ENCODE peak calls at places on chromosomes 1 and 21, in six cellular contexts. One of them, this sample, is unnamed. For H3K9me3, the result is how much of the 10 kb centered on the place peaks cover.

GRCh38 chr1:41109316-41110263 is 88.1 kb upstream of the SLFNL1 start:
- DNase-seq in HepG2: peak
- DNase-seq in IMR-90: peak
- DNase-seq in prostate gland: peak
- DNase-seq in PC-3: peak
- DNase-seq in DND-41: no peak
- DNase-seq in this sample: no peak

GRCh38 chr1:240094043-240094722 is 2.5 kb downstream of the FMN2 start:
- DNase-seq in HepG2: no peak
- DNase-seq in IMR-90: no peak
- DNase-seq in prostate gland: no peak
- DNase-seq in PC-3: peak
- DNase-seq in DND-41: no peak
- DNase-seq in this sample: no peak

GRCh38 chr1:188433428-188433827 is 1604.7 kb downstream of the PLA2G4A start:
- DNase-seq in HepG2: no peak
- DNase-seq in IMR-90: peak
- DNase-seq in prostate gland: no peak
- DNase-seq in PC-3: peak
- DNase-seq in DND-41: no peak
- DNase-seq in this sample: no peak

GRCh38 chr1:151847867-151848596 is 5.5 kb downstream of the THEM5 start:
- DNase-seq in HepG2: no peak
- DNase-seq in IMR-90: no peak
- DNase-seq in prostate gland: no peak
- DNase-seq in PC-3: no peak
- DNase-seq in DND-41: no peak
- DNase-seq in this sample: no peak

GRCh38 chr1:225962440-225962975 is 21.5 kb upstream of the LEFTY2 start:
- DNase-seq in HepG2: peak
- DNase-seq in IMR-90: no peak
- DNase-seq in prostate gland: no peak
- DNase-seq in PC-3: no peak
- DNase-seq in DND-41: peak
- DNase-seq in this sample: peak

GRCh38 chr1:112950426-112950825 is 5.6 kb downstream of the SLC16A1 start:
- DNase-seq in HepG2: no peak
- DNase-seq in IMR-90: no peak
- DNase-seq in prostate gland: no peak
- DNase-seq in PC-3: no peak
- DNase-seq in DND-41: no peak
- DNase-seq in this sample: no peak

GRCh38 chr1:246608616-246609376 is 42.5 kb downstream of the CNST start:
- DNase-seq in HepG2: peak
- DNase-seq in IMR-90: peak
- DNase-seq in prostate gland: peak
- DNase-seq in PC-3: peak
- DNase-seq in DND-41: no peak
- DNase-seq in this sample: no peak

GRCh38 chr1:33298623-33299277 is 22.1 kb downstream of the A3GALT2 start:
- DNase-seq in HepG2: peak
- DNase-seq in IMR-90: peak
- DNase-seq in prostate gland: peak
- DNase-seq in PC-3: peak
- DNase-seq in DND-41: peak
- DNase-seq in this sample: peak

GRCh38 chr1:157288006-157288405 is 149.8 kb upstream of the ETV3 start:
- DNase-seq in HepG2: no peak
- DNase-seq in IMR-90: no peak
- DNase-seq in prostate gland: no peak
- DNase-seq in PC-3: no peak
- DNase-seq in DND-41: no peak
- DNase-seq in this sample: no peak

GRCh38 chr1:36948606-36949005 is 85.7 kb downstream of the GRIK3 start:
- DNase-seq in HepG2: no peak
- DNase-seq in IMR-90: no peak
- DNase-seq in prostate gland: no peak
- DNase-seq in PC-3: no peak
- DNase-seq in DND-41: no peak
- DNase-seq in this sample: no peak

GRCh38 chr1:81758213-81758612 is 42.5 kb upstream of the ADGRL2 start:
- DNase-seq in HepG2: no peak
- DNase-seq in IMR-90: no peak
- DNase-seq in prostate gland: no peak
- DNase-seq in PC-3: peak
- DNase-seq in DND-41: no peak
- DNase-seq in this sample: no peak

GRCh38 chr1:227320476-227320875 is 2.2 kb upstream of the CDC42BPA start:
- DNase-seq in HepG2: no peak
- DNase-seq in IMR-90: no peak
- DNase-seq in prostate gland: no peak
- DNase-seq in PC-3: no peak
- DNase-seq in DND-41: no peak
- DNase-seq in this sample: no peak

GRCh38 chr1:66418021-66418420 is 115.9 kb upstream of the SGIP1 start:
- DNase-seq in HepG2: no peak
- DNase-seq in IMR-90: no peak
- DNase-seq in prostate gland: no peak
- DNase-seq in PC-3: no peak
- DNase-seq in DND-41: no peak
- DNase-seq in this sample: no peak

GRCh38 chr1:239815074-239815473 is 276.6 kb upstream of the FMN2 start:
- DNase-seq in HepG2: no peak
- DNase-seq in IMR-90: no peak
- DNase-seq in prostate gland: no peak
- DNase-seq in PC-3: peak
- DNase-seq in DND-41: no peak
- DNase-seq in this sample: no peak

GRCh38 chr21:41640756-41641509 is 125.9 kb downstream of the RIPK4 start:
- DNase-seq in HepG2: no peak
- DNase-seq in IMR-90: peak
- DNase-seq in prostate gland: no peak
- DNase-seq in PC-3: peak
- DNase-seq in DND-41: no peak
- DNase-seq in this sample: no peak

DNA sequence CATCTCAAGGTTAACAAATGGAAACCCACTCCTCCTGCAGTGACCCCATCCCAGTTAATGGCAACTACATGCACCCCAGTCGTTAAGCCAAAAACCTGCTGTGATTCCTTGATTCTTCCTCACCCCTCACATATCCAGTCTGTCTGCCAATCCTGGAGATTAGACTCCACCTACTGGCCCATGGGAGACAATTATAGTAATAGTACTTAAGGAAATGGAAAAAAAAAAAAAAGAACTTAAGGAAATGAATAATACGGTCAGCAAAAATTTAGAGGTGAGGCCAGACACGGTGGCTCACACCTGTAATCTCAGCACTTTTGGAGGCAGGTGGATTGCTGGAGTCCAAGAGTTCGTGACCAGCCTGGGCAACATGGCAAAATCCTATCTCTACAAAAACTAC is 7.0 kb downstream of the NOL9 start:
- DNase-seq in HepG2: no peak
- DNase-seq in IMR-90: peak
- DNase-seq in prostate gland: no peak
- DNase-seq in PC-3: peak
- DNase-seq in DND-41: no peak
- DNase-seq in this sample: no peak
- TF ChIP-seq CTCF in HepG2: no peak
- TF ChIP-seq CTCF in IMR-90: peak
- TF ChIP-seq CTCF in prostate gland: no peak
- TF ChIP-seq CTCF in PC-3: peak
- TF ChIP-seq CTCF in DND-41: no peak
- TF ChIP-seq CTCF in this sample: no peak

GRCh38 chr1:19648239-19648638 is 4.1 kb downstream of the NBL1 start:
- DNase-seq in HepG2: no peak
- DNase-seq in IMR-90: no peak
- DNase-seq in prostate gland: no peak
- DNase-seq in PC-3: no peak
- DNase-seq in DND-41: no peak
- DNase-seq in this sample: no peak

GRCh38 chr1:19648689-19649088 is 4.6 kb downstream of the NBL1 start:
- DNase-seq in HepG2: peak
- DNase-seq in IMR-90: no peak
- DNase-seq in prostate gland: peak
- DNase-seq in PC-3: peak
- DNase-seq in DND-41: no peak
- DNase-seq in this sample: no peak

GRCh38 chr1:19651141-19651737 is 7.1 kb downstream of the NBL1 start:
- DNase-seq in HepG2: peak
- DNase-seq in IMR-90: peak
- DNase-seq in prostate gland: peak
- DNase-seq in PC-3: peak
- DNase-seq in DND-41: peak
- DNase-seq in this sample: peak

GRCh38 chr1:19647643-19648042 is 3.5 kb downstream of the NBL1 start:
- DNase-seq in HepG2: no peak
- DNase-seq in IMR-90: no peak
- DNase-seq in prostate gland: peak
- DNase-seq in PC-3: no peak
- DNase-seq in DND-41: no peak
- DNase-seq in this sample: no peak

DNA sequence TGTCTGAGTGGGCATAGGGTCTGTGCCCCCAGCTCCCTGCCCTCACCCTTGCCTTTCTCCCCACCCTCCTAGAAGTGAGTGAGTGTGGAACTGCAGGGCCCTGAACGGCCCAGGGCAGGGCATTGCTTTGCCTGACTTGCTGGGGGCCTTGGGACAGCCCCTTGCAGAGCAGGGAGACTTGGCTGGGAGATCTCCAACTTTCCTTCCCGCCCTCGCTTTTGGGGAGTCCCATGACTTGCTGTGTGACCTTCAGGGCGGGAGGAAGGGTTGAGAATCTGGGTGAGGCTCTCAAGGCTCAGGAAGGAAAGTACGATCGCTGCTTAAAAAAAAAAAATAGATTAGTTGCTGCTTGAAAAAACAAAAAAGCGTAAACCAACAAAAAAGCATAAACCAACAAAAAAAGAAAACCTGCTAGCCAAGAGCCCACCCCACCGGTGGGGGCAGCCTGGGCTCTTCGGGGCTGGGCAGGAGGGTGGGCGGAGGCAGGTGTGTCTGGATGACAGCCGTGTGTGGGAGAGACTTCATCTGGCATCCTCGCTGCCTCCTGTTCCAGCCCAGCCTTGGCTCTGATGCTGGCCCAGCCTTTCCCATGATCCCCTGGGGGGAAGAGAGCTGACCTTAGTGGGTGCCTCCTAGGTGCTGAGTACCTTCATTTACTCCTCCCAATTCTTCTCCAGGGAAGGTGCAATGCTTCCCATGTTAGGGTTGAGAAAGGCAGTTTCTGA is 6.5 kb downstream of the NBL1 start:
- DNase-seq in HepG2: no peak
- DNase-seq in IMR-90: no peak
- DNase-seq in prostate gland: peak
- DNase-seq in PC-3: no peak
- DNase-seq in DND-41: no peak
- DNase-seq in this sample: no peak
- H3K27ac ChIP-seq in HepG2: no peak
- H3K27ac ChIP-seq in IMR-90: no peak
- H3K27ac ChIP-seq in prostate gland: peak
- H3K27ac ChIP-seq in PC-3: no peak
- H3K27ac ChIP-seq in DND-41: no peak
- H3K27ac ChIP-seq in this sample: no peak

GRCh38 chr1:13535227-13535626 is 21.4 kb upstream of the LRRC38 start:
- DNase-seq in HepG2: no peak
- DNase-seq in IMR-90: no peak
- DNase-seq in prostate gland: no peak
- DNase-seq in PC-3: no peak
- DNase-seq in DND-41: no peak
- DNase-seq in this sample: no peak
- H3K9me3 ChIP-seq in HepG2: under half
- H3K9me3 ChIP-seq in IMR-90: under half
- H3K9me3 ChIP-seq in prostate gland: under half
- H3K9me3 ChIP-seq in PC-3: under half
- H3K9me3 ChIP-seq in DND-41: under half
- H3K9me3 ChIP-seq in this sample: under half

GRCh38 chr1:39183503-39184353 is 20.8 kb upstream of the MACF1 start:
- DNase-seq in HepG2: peak
- DNase-seq in IMR-90: peak
- DNase-seq in prostate gland: peak
- DNase-seq in PC-3: peak
- DNase-seq in DND-41: peak
- DNase-seq in this sample: peak
- TF ChIP-seq CTCF in HepG2: peak
- TF ChIP-seq CTCF in IMR-90: peak
- TF ChIP-seq CTCF in prostate gland: no peak
- TF ChIP-seq CTCF in PC-3: peak
- TF ChIP-seq CTCF in DND-41: peak
- TF ChIP-seq CTCF in this sample: peak

GRCh38 chr1:15425961-15426360 is 12.3 kb upstream of the CTRC start:
- DNase-seq in HepG2: no peak
- DNase-seq in IMR-90: no peak
- DNase-seq in prostate gland: no peak
- DNase-seq in PC-3: no peak
- DNase-seq in DND-41: no peak
- DNase-seq in this sample: no peak

GRCh38 chr1:15426492-15427279 is 11.6 kb upstream of the CTRC start:
- DNase-seq in HepG2: no peak
- DNase-seq in IMR-90: peak
- DNase-seq in prostate gland: peak
- DNase-seq in PC-3: peak
- DNase-seq in DND-41: no peak
- DNase-seq in this sample: no peak

GRCh38 chr1:15428815-15429435 is 9.3 kb upstream of the CTRC start:
- DNase-seq in HepG2: no peak
- DNase-seq in IMR-90: no peak
- DNase-seq in prostate gland: no peak
- DNase-seq in PC-3: no peak
- DNase-seq in DND-41: no peak
- DNase-seq in this sample: no peak

GRCh38 chr1:15425521-15425920 is 12.7 kb upstream of the CTRC start:
- DNase-seq in HepG2: no peak
- DNase-seq in IMR-90: no peak
- DNase-seq in prostate gland: no peak
- DNase-seq in PC-3: no peak
- DNase-seq in DND-41: no peak
- DNase-seq in this sample: no peak

GRCh38 chr1:15427280-15427666 is 11.0 kb upstream of the CTRC start:
- DNase-seq in HepG2: no peak
- DNase-seq in IMR-90: no peak
- DNase-seq in prostate gland: no peak
- DNase-seq in PC-3: no peak
- DNase-seq in DND-41: no peak
- DNase-seq in this sample: no peak
- H3K27ac ChIP-seq in HepG2: no peak
- H3K27ac ChIP-seq in IMR-90: peak
- H3K27ac ChIP-seq in prostate gland: peak
- H3K27ac ChIP-seq in PC-3: peak
- H3K27ac ChIP-seq in DND-41: no peak
- H3K27ac ChIP-seq in this sample: no peak